ENCODE peak calls at places on chromosomes 7 and 10, in four cellular contexts. R is gastrocnemius medialis, F is testis, B is IMR-90. H is an unnamed sample.

GRCh38 chr7:129574487-129574886 is 37.0 kb upstream of the NRF1 start:
- DNase-seq in R (peak; percentile 22), F (no peak), B (peak; percentile 88), H (no peak)

GRCh38 chr10:98378722-98379121 is 36.3 kb downstream of the PYROXD2 start:
- DNase-seq in F (no peak), B (peak; percentile 91), R (no peak), H (no peak)

GRCh38 chr10:30058570-30059132 is 735 bp downstream of the JCAD start:
- DNase-seq in R (no peak), F (no peak), B (no peak), H (no peak)

GRCh38 chr10:17736223-17736622 is 15.8 kb upstream of the TMEM236 start:
- DNase-seq in R (no peak), F (no peak), B (no peak), H (no peak)

GRCh38 chr7:104980969-104981670 is 32.9 kb upstream of the KMT2E start:
- DNase-seq in F (no peak), R (no peak), B (peak; percentile 71), H (no peak)

GRCh38 chr10:101778781-101779543 is 3.0 kb upstream of the FGF8 start:
- DNase-seq in R (no peak), F (peak; percentile 81), B (no peak), H (no peak)

GRCh38 chr7:20438665-20439376 is 108.1 kb downstream of the ITGB8 start:
- DNase-seq in F (no peak), R (no peak), B (no peak), H (no peak)

GRCh38 chr7:98357751-98358161 is 43.1 kb downstream of the BAIAP2L1 start:
- DNase-seq in F (peak; percentile 38), R (no peak), B (peak; percentile 24), H (no peak)

GRCh38 chr7:48421357-48421756 is 250.1 kb downstream of the ABCA13 start:
- DNase-seq in B (peak; percentile 53), R (no peak), F (no peak), H (peak; percentile 55)

GRCh38 chr10:34922138-34922537 is 107.0 kb upstream of the PARD3 start:
- DNase-seq in R (no peak), B (peak; percentile 32), F (no peak), H (no peak)

GRCh38 chr7:98213874-98214810 is 2.9 kb downstream of the BHLHA15 start:
- DNase-seq in B (no peak), F (no peak), R (peak; percentile 13), H (no peak)

GRCh38 chr10:130337696-130338587 is 201.8 kb downstream of the GLRX3 start:
- DNase-seq in F (no peak), B (no peak), R (peak; percentile 45), H (no peak)

GRCh38 chr7:151798851-151799428 is 78.0 kb downstream of the PRKAG2 start:
- DNase-seq in B (no peak), F (no peak), R (no peak), H (no peak)

GRCh38 chr10:126387041-126387908 is 1.0 kb downstream of the ADAM12 start:
- DNase-seq in F (peak; percentile 86), R (no peak), B (peak; percentile 72), H (peak; percentile 92)

GRCh38 chr10:104036518-104037260 is 49.0 kb downstream of the COL17A1 start:
- DNase-seq in F (no peak), B (no peak), R (no peak), H (peak; percentile 91)

GRCh38 chr7:73555411-73555982 is 2.0 kb downstream of the BCL7B start:
- DNase-seq in R (no peak), B (no peak), F (peak; percentile 33), H (no peak)

GRCh38 chr7:73557108-73557396 is 438 bp downstream of the BCL7B start:
- DNase-seq in F (peak; percentile 95), R (peak; percentile 92), B (peak; percentile 90), H (peak; percentile 98)

GRCh38 chr7:73560035-73560835 is 2.7 kb upstream of the BCL7B start:
- DNase-seq in F (no peak), B (peak; percentile 91), R (peak; percentile 76), H (no peak)

GRCh38 chr7:73556208-73557107 is 1.0 kb downstream of the BCL7B start:
- DNase-seq in R (no peak), B (peak; percentile 20), F (no peak), H (no peak)

DNA sequence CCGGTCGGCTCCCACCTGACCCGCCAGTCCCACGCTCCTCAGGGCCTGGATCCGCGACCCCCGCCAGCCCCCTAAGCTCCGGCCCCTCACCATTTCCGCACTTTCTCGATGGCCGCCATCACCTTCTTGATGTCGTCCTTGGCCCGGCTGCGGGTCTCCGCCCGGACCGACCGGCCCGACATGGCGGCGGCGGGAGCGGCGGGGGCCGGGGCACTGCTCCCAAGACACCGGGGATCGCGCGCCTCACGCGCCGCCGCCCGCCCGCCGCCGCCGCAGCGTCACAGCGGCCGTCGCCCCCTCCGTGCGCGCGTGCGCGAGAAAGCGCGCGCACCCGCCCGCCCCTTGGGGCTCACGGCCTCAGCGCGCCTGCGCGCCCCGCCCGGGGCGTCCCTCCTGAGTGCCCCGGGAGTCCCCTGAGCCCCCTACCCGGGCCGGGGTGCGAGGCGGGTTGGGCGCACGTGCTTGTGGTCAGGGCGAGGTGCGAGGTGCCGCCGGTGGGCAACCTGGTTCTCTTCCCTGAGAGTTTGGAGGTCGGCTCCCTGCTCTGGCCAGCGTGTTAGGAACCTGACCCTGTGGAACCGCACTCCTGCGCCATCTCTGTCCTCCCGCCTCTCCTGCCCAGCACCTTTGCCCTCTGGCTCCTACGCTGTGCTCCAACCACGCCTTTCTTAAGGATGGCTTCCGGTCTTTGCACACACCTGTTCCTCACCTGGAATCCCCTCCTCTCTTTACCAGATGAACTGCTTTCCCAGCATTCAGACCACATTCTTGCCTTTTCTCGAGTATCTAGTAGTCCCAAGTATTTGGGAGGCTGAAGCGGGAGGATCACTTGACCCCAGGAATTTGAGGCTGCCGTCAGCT is at the start of gene BCL7B:
- DNase-seq in B (peak; percentile 47), R (peak; percentile 72), F (peak; percentile 76), H (peak; percentile 92)
- TF ChIP-seq POLR2A in B (peak; percentile 80), R (peak; percentile 89), F (no peak), H (peak; percentile 46)

GRCh38 chr10:127905623-127906261 is 1.2 kb upstream of the PTPRE start:
- DNase-seq in R (no peak), B (no peak), F (no peak), H (peak; percentile 89)
- H3K27ac ChIP-seq in R (no peak overlapping the region), B (no peak overlapping the region), F (no peak overlapping the region), H (no peak overlapping the region)

GRCh38 chr7:121178452-121178851 is 150.3 kb upstream of the WNT16 start:
- DNase-seq in B (no peak), R (no peak), F (no peak), H (no peak)
- H3K4me1 ChIP-seq in B (peaks cover 3% of the 10 kb centered on the region), R (peaks cover 83% of the 10 kb centered on the region), F (no peaks in the 10 kb centered on the region), H (peaks cover 9% of the 10 kb centered on the region)

DNA sequence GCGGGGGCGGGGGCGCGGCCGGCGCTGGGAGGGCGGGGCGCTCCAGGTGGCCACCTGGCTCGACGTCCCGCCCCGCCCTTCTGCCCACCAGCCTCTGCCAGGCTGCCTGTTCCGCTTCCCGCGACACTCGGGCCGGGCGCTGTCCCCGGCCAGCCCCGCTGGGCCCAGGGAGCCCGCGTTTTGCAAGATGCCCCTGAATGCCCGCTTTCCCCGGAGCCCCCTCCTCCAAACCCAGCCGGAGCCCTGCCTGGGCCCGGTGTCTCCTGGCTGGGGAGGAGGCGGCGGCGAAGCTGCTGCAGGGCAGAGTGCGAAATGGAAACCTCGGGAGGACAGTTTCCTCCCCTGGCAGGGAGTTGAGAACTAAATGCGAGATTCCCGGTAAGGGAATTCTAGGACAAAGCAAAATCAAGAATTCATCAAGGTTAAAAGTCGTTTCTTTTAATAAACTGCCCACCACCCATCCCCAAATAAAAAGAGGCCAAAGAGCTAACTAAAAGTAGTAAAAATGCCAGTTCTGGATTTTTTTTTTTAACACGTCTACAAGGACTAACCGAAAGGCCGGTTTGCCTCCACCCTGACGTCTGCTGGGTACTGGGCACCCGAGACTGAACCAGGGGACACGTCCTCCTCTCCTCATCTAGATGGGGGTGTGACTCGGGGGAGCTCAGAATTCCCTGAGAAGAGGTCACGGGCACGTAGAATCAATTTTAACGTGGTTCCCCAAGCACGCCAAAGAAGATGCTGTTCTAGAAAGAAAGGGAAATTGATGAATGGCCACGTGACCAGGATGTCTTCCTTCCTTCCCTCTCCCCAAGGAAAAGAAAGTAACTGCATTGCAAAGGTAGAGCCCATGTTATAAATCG is 200.4 kb upstream of the NFE2L3 start:
- DNase-seq in F (peak; percentile 31), R (no peak), B (no peak), H (peak; percentile 72)
- TF ChIP-seq POLR2A in F (no peak), R (peak; percentile 65), B (no peak), H (no peak)

DNA sequence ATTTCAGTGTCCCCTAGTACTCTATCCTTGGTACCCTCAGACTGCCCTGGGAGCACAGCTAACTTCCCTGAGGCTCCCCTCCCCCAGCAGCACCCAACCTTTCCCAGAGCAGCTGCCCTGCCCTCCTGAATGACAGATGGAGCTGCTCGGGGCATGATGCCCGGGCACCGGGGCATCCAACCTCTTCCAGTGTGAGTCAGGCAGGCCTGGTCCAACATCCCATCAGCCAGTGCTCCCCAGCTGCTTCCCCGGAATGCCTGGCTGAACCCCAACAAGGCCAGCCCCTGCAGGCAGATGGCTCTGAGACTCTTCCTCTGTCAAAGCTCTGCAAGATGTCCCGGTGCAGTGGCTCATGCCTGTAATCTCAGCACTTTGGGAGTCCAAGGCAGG is 11.9 kb upstream of the TSPAN15 start:
- DNase-seq in R (peak; percentile 98), B (no peak), F (no peak), H (no peak)
- H3K27ac ChIP-seq in R (peak overlapping the region; percentile 77), B (no peak overlapping the region), F (no peak overlapping the region), H (peak overlapping the region; percentile 35)

H was measured in esophagus muscularis mucosa.